ENCODE peak calls at places on chromosome 16, in ten cellular contexts. A, U, E, C, K, I, L, F, G and N are unnamed samples.

GRCh38 chr16:54454616-54455015 is 168.0 kb upstream of the IRX3 start:
- DNase-seq in A (no peak), U (no peak), E (no peak), C (no peak), K (no peak), I (no peak), L (no peak), F (no peak), G (no peak), N (no peak)

GRCh38 chr16:86396918-86397317 is 113.4 kb upstream of the FOXF1 start:
- DNase-seq in A (no peak), U (no peak), E (no peak), C (peak; percentile 91), K (no peak), I (no peak), L (peak; percentile 92), F (peak; percentile 72), G (no peak), N (no peak)

GRCh38 chr16:64089697-64090096 is 1032.2 kb downstream of the CDH11 start:
- DNase-seq in A (no peak), U (no peak), E (no peak), C (peak; percentile 25), K (no peak), I (no peak), L (peak; percentile 36), F (peak; percentile 43), G (no peak), N (peak; percentile 28)

GRCh38 chr16:49599281-49599680 is 225.7 kb downstream of the C16orf78 start:
- DNase-seq in A (no peak), U (no peak), E (no peak), C (no peak), K (no peak), I (no peak), L (no peak), F (no peak), G (no peak), N (no peak)

GRCh38 chr16:11668590-11669379 is 530 bp downstream of the SNN start:
- DNase-seq in A (no peak), U (no peak), E (no peak), C (no peak), K (no peak), I (no peak), L (no peak), F (no peak), G (peak; percentile 43), N (no peak)

GRCh38 chr16:80121522-80121909 is 419.3 kb upstream of the DYNLRB2 start:
- DNase-seq in A (no peak), U (no peak), E (no peak), C (no peak), K (no peak), I (no peak), L (no peak), F (no peak), G (no peak), N (no peak)

GRCh38 chr16:66013497-66013896 is 353.0 kb upstream of the CDH5 start:
- DNase-seq in A (no peak), U (no peak), E (no peak), C (no peak), K (no peak), I (no peak), L (no peak), F (no peak), G (no peak), N (no peak)

GRCh38 chr16:4904942-4905615 is 31.9 kb downstream of the PPL start:
- DNase-seq in A (no peak), U (no peak), E (no peak), C (no peak), K (no peak), I (no peak), L (no peak), F (no peak), G (no peak), N (no peak)

GRCh38 chr16:73196670-73197069 is 148.7 kb upstream of the ZFHX3 start:
- DNase-seq in A (peak; percentile 33), U (peak; percentile 80), E (no peak), C (peak; percentile 54), K (peak; percentile 51), I (peak; percentile 61), L (peak; percentile 79), F (peak; percentile 82), G (no peak), N (peak; percentile 78)

GRCh38 chr16:23962001-23962400 is 126.2 kb downstream of the PRKCB start:
- DNase-seq in A (no peak), U (no peak), E (no peak), C (no peak), K (no peak), I (no peak), L (no peak), F (no peak), G (no peak), N (no peak)

GRCh38 chr16:183005-183404 is 2.7 kb downstream of the HBQ1 start:
- DNase-seq in A (no peak), U (no peak), E (no peak), C (no peak), K (no peak), I (no peak), L (no peak), F (no peak), G (no peak), N (no peak)

GRCh38 chr16:179431-179830 is 828 bp upstream of the HBQ1 start:
- DNase-seq in A (no peak), U (no peak), E (no peak), C (no peak), K (no peak), I (no peak), L (no peak), F (no peak), G (no peak), N (no peak)

GRCh38 chr16:180921-181667 is 835 bp downstream of the HBQ1 start:
- DNase-seq in A (no peak), U (peak; percentile 88), E (no peak), C (peak; percentile 42), K (peak; percentile 26), I (peak; percentile 72), L (peak; percentile 53), F (peak; percentile 67), G (peak; percentile 91), N (peak; percentile 73)

GRCh38 chr16:180101-180920 is at the start of gene HBQ1:
- DNase-seq in A (no peak), U (peak; percentile 73), E (no peak), C (no peak), K (no peak), I (peak; percentile 17), L (no peak), F (peak; percentile 25), G (peak; percentile 57), N (peak; percentile 33)

DNA sequence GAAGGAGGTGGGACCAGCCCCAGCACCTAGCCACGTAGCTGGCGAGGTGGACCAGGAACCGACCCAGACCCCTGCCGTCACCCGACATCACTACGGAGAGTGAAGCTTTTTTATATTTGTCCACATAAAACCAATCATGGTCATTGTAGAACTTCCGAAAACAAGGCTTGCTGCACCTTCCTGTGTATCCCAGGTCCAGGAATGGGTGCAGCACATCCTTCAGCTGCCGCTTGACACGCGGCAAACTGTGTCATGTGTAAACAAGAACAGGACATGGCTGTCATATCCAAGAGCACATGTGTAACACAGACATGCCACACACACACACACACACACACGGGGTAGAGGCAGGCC is 1.4 kb downstream of the HBQ1 start:
- DNase-seq in A (no peak), U (no peak), E (no peak), C (peak; percentile 13), K (no peak), I (no peak), L (peak; percentile 19), F (no peak), G (no peak), N (peak; percentile 20)
- TF ChIP-seq CTCF in A (peak; percentile 51), U (no peak), E (no peak), C (no peak), K (no peak), I (no peak), L (no peak), F (no peak), G (no peak), N (no peak)

GRCh38 chr16:29876186-29876577 is 13.2 kb upstream of the CDIPT start:
- DNase-seq in A (no peak), U (no peak), E (no peak), C (no peak), K (no peak), I (no peak), L (no peak), F (no peak), G (no peak), N (no peak)
- H3K4me3 ChIP-seq in A (no peak overlapping the region), U (peak overlapping the region; percentile 43), E (peak overlapping the region; percentile 9), C (peak overlapping the region; percentile 30), K (no peak overlapping the region), I (peak overlapping the region; percentile 49), L (peak overlapping the region; percentile 26), F (peak overlapping the region; percentile 21), G (peak overlapping the region; percentile 35), N (no peak overlapping the region)

DNA sequence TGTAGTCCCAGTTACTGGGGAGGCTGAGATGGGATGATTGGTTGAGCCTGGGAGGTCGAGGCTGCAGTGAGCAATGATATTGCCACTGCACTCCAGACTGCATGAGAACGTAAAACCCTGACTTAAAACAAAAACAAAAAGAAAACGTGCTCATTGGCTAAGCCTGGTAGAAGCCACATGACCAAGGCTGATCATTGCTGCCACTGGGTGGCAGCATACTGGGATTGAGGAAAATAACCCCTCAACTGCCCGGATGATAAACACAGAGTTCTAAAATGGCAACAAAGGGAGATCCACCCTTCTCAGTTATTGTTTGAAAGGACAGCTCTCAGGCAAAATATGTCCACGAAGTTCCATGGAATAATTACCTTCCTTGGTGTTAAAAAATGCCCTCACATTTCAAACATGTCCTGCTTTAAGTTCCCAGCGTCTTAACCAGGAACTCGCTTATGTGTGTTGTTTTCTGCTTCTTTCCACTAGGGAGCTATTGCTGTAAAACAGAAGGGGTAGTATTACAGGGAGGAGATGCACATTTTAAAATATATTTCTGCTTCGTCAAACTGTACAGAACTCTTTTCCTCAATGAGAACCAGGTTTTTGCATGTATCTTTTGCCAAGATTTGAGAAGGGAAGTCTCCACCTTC is 675.3 kb downstream of the MAF start:
- DNase-seq in A (peak; percentile 1), U (peak; percentile 16), E (no peak), C (no peak), K (no peak), I (peak; percentile 19), L (peak; percentile 6), F (no peak), G (peak; percentile 5), N (peak; percentile 5)
- TF ChIP-seq CTCF in A (peak; percentile 52), U (peak; percentile 42), E (peak; percentile 19), C (peak; percentile 18), K (peak; percentile 24), I (peak; percentile 69), L (peak; percentile 10), F (no peak), G (no peak), N (peak; percentile 37)

DNA sequence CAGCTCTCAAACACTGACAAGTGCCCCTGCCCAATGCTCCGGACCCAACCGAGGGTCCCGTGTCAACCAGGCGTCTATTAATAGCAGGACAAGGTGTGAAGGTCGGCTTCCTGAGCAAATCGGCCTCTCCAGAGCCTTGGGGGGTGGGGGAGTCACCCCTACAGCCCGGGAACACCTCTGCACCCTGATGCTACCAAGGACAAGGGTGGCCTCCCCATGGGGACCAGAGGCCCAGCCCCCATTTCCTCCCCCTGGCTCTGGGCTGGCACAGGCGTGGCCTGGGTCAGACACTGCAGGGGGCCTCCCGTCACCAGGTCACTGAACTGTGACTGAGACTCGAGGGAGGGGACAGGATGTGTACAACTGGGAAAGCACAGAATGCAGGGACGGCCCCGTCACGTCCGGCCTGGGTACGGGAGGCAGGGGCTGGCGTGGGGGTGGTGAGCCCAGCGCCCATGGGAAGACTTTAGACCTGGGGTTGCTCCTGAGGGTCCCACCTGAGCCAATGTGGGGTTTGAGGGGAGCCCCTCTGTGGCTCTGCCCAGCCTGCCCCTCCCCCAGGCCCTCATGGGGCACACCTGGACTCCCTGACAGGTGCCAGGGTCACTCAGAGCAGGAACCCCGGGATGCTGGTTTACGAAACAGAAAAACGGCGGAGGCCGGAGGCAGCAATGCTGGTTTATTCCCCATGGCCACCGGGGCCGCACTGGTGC is 579 bp upstream of the CYBA start:
- DNase-seq in A (peak; percentile 38), U (no peak), E (no peak), C (no peak), K (no peak), I (peak; percentile 48), L (no peak), F (no peak), G (peak; percentile 63), N (no peak)
- H3K4me3 ChIP-seq in A (peak overlapping the region; percentile 62), U (peak overlapping the region; percentile 94), E (peak overlapping the region; percentile 72), C (peak overlapping the region; percentile 80), K (peak overlapping the region; percentile 50), I (peak overlapping the region; percentile 89), L (peak overlapping the region; percentile 11), F (peak overlapping the region; percentile 67), G (peak overlapping the region; percentile 95), N (peak overlapping the region; percentile 55)